ENCODE peak calls at places on chromosome 14, in six cellular contexts. One of them, this sample, is unnamed.

GRCh38 chr14:65852689-65853088 is 440.2 kb downstream of the FUT8 start:
- DNase-seq in progenitor cell of endocrine pancreas: no peak
- DNase-seq in H1: no peak
- DNase-seq in activated B cell treated with CpG ODN at 0.5 μM for 24 hours: no peak
- DNase-seq in neural crest cell: no peak
- DNase-seq in lung: no peak
- DNase-seq in this sample: no peak

GRCh38 chr14:22184157-22185025 is 404.6 kb downstream of the DAD1 start:
- DNase-seq in progenitor cell of endocrine pancreas: no peak
- DNase-seq in H1: no peak
- DNase-seq in activated B cell treated with CpG ODN at 0.5 μM for 24 hours: no peak
- DNase-seq in neural crest cell: no peak
- DNase-seq in lung: no peak
- DNase-seq in this sample: no peak

GRCh38 chr14:105146181-105146975 is 22.2 kb downstream of the JAG2 start:
- DNase-seq in progenitor cell of endocrine pancreas: no peak
- DNase-seq in H1: no peak
- DNase-seq in activated B cell treated with CpG ODN at 0.5 μM for 24 hours: no peak
- DNase-seq in neural crest cell: no peak
- DNase-seq in lung: no peak
- DNase-seq in this sample: no peak

GRCh38 chr14:50667491-50668007 is 557 bp downstream of the SAV1 start:
- DNase-seq in progenitor cell of endocrine pancreas: peak; percentile 36
- DNase-seq in H1: no peak
- DNase-seq in activated B cell treated with CpG ODN at 0.5 μM for 24 hours: no peak
- DNase-seq in neural crest cell: no peak
- DNase-seq in lung: peak; percentile 42
- DNase-seq in this sample: no peak

GRCh38 chr14:55752580-55753365 is 172.8 kb downstream of the KTN1 start:
- DNase-seq in progenitor cell of endocrine pancreas: no peak
- DNase-seq in H1: no peak
- DNase-seq in activated B cell treated with CpG ODN at 0.5 μM for 24 hours: no peak
- DNase-seq in neural crest cell: no peak
- DNase-seq in lung: peak; percentile 72
- DNase-seq in this sample: peak; percentile 42

GRCh38 chr14:61581340-61581739 is 114.0 kb upstream of the HIF1A start:
- DNase-seq in progenitor cell of endocrine pancreas: no peak
- DNase-seq in H1: no peak
- DNase-seq in activated B cell treated with CpG ODN at 0.5 μM for 24 hours: no peak
- DNase-seq in neural crest cell: no peak
- DNase-seq in lung: no peak
- DNase-seq in this sample: no peak

GRCh38 chr14:103923863-103924262 is 4.4 kb upstream of the TDRD9 start:
- DNase-seq in progenitor cell of endocrine pancreas: no peak
- DNase-seq in H1: no peak
- DNase-seq in activated B cell treated with CpG ODN at 0.5 μM for 24 hours: no peak
- DNase-seq in neural crest cell: no peak
- DNase-seq in lung: no peak
- DNase-seq in this sample: no peak

GRCh38 chr14:23445773-23446172 is 10.3 kb upstream of the MYH7 start:
- DNase-seq in progenitor cell of endocrine pancreas: no peak
- DNase-seq in H1: no peak
- DNase-seq in activated B cell treated with CpG ODN at 0.5 μM for 24 hours: no peak
- DNase-seq in neural crest cell: no peak
- DNase-seq in lung: no peak
- DNase-seq in this sample: no peak

GRCh38 chr14:106141242-106142220 is 615.1 kb downstream of the TMEM121 start:
- DNase-seq in progenitor cell of endocrine pancreas: no peak
- DNase-seq in H1: no peak
- DNase-seq in activated B cell treated with CpG ODN at 0.5 μM for 24 hours: no peak
- DNase-seq in neural crest cell: no peak
- DNase-seq in lung: no peak
- DNase-seq in this sample: no peak

GRCh38 chr14:23483216-23483854 is 13.8 kb downstream of the NGDN start:
- DNase-seq in progenitor cell of endocrine pancreas: peak; percentile 12
- DNase-seq in H1: no peak
- DNase-seq in activated B cell treated with CpG ODN at 0.5 μM for 24 hours: no peak
- DNase-seq in neural crest cell: peak; percentile 12
- DNase-seq in lung: no peak
- DNase-seq in this sample: no peak

GRCh38 chr14:84770030-84770429 is 759.9 kb upstream of the FLRT2 start:
- DNase-seq in progenitor cell of endocrine pancreas: no peak
- DNase-seq in H1: no peak
- DNase-seq in activated B cell treated with CpG ODN at 0.5 μM for 24 hours: no peak
- DNase-seq in neural crest cell: no peak
- DNase-seq in lung: no peak
- DNase-seq in this sample: no peak

GRCh38 chr14:81521356-81521755 is 12.3 kb downstream of the SEL1L start:
- DNase-seq in progenitor cell of endocrine pancreas: no peak
- DNase-seq in H1: no peak
- DNase-seq in activated B cell treated with CpG ODN at 0.5 μM for 24 hours: no peak
- DNase-seq in neural crest cell: no peak
- DNase-seq in lung: no peak
- DNase-seq in this sample: no peak

GRCh38 chr14:53613404-53614253 is 343.0 kb downstream of the BMP4 start:
- DNase-seq in progenitor cell of endocrine pancreas: peak; percentile 25
- DNase-seq in H1: no peak
- DNase-seq in activated B cell treated with CpG ODN at 0.5 μM for 24 hours: peak; percentile 59
- DNase-seq in neural crest cell: no peak
- DNase-seq in lung: no peak
- DNase-seq in this sample: no peak

GRCh38 chr14:51969852-51970251 is 19.5 kb upstream of the RTRAF start:
- DNase-seq in progenitor cell of endocrine pancreas: no peak
- DNase-seq in H1: no peak
- DNase-seq in activated B cell treated with CpG ODN at 0.5 μM for 24 hours: no peak
- DNase-seq in neural crest cell: no peak
- DNase-seq in lung: no peak
- DNase-seq in this sample: no peak

GRCh38 chr14:64614992-64615391 is 65.2 kb downstream of the PPP1R36 start:
- DNase-seq in progenitor cell of endocrine pancreas: no peak
- DNase-seq in H1: no peak
- DNase-seq in activated B cell treated with CpG ODN at 0.5 μM for 24 hours: no peak
- DNase-seq in neural crest cell: no peak
- DNase-seq in lung: no peak
- DNase-seq in this sample: no peak

GRCh38 chr14:101055776-101056374 is 152.4 kb upstream of the RTL1 start:
- DNase-seq in progenitor cell of endocrine pancreas: no peak
- DNase-seq in H1: no peak
- DNase-seq in activated B cell treated with CpG ODN at 0.5 μM for 24 hours: no peak
- DNase-seq in neural crest cell: no peak
- DNase-seq in lung: no peak
- DNase-seq in this sample: peak; percentile 54

GRCh38 chr14:100246809-100247428 is 8.0 kb downstream of the YY1 start:
- DNase-seq in progenitor cell of endocrine pancreas: no peak
- DNase-seq in H1: no peak
- DNase-seq in activated B cell treated with CpG ODN at 0.5 μM for 24 hours: no peak
- DNase-seq in neural crest cell: no peak
- DNase-seq in lung: no peak
- DNase-seq in this sample: peak; percentile 53

GRCh38 chr14:88195676-88196075 is 127.4 kb downstream of the KCNK10 start:
- DNase-seq in progenitor cell of endocrine pancreas: no peak
- DNase-seq in H1: no peak
- DNase-seq in activated B cell treated with CpG ODN at 0.5 μM for 24 hours: no peak
- DNase-seq in neural crest cell: peak; percentile 21
- DNase-seq in lung: no peak
- DNase-seq in this sample: no peak

GRCh38 chr14:89310211-89310610 is 106.8 kb downstream of the FOXN3 start:
- DNase-seq in progenitor cell of endocrine pancreas: no peak
- DNase-seq in H1: no peak
- DNase-seq in activated B cell treated with CpG ODN at 0.5 μM for 24 hours: no peak
- DNase-seq in neural crest cell: no peak
- DNase-seq in lung: no peak
- DNase-seq in this sample: no peak

GRCh38 chr14:102917469-102918211 is 4.8 kb upstream of the AMN start:
- DNase-seq in progenitor cell of endocrine pancreas: peak; percentile 42
- DNase-seq in H1: peak; percentile 38
- DNase-seq in activated B cell treated with CpG ODN at 0.5 μM for 24 hours: peak; percentile 64
- DNase-seq in neural crest cell: peak; percentile 57
- DNase-seq in lung: no peak
- DNase-seq in this sample: no peak

GRCh38 chr14:72522847-72523246 is 371.1 kb downstream of the DPF3 start:
- DNase-seq in progenitor cell of endocrine pancreas: no peak
- DNase-seq in H1: no peak
- DNase-seq in activated B cell treated with CpG ODN at 0.5 μM for 24 hours: no peak
- DNase-seq in neural crest cell: no peak
- DNase-seq in lung: no peak
- DNase-seq in this sample: no peak

GRCh38 chr14:23056257-23056955 is 914 bp downstream of the CDH24 start:
- DNase-seq in progenitor cell of endocrine pancreas: peak; percentile 69
- DNase-seq in H1: no peak
- DNase-seq in activated B cell treated with CpG ODN at 0.5 μM for 24 hours: peak; percentile 64
- DNase-seq in neural crest cell: peak; percentile 74
- DNase-seq in lung: peak; percentile 60
- DNase-seq in this sample: peak; percentile 53

GRCh38 chr14:70422538-70422937 is 5.6 kb upstream of the SYNJ2BP start:
- DNase-seq in progenitor cell of endocrine pancreas: no peak
- DNase-seq in H1: no peak
- DNase-seq in activated B cell treated with CpG ODN at 0.5 μM for 24 hours: no peak
- DNase-seq in neural crest cell: no peak
- DNase-seq in lung: no peak
- DNase-seq in this sample: no peak

GRCh38 chr14:79040742-79041249 is 870.6 kb downstream of the NRXN3 start:
- DNase-seq in progenitor cell of endocrine pancreas: no peak
- DNase-seq in H1: no peak
- DNase-seq in activated B cell treated with CpG ODN at 0.5 μM for 24 hours: no peak
- DNase-seq in neural crest cell: no peak
- DNase-seq in lung: no peak
- DNase-seq in this sample: no peak

GRCh38 chr14:60647081-60647836 is 2.0 kb downstream of the SIX1 start:
- DNase-seq in progenitor cell of endocrine pancreas: no peak
- DNase-seq in H1: no peak
- DNase-seq in activated B cell treated with CpG ODN at 0.5 μM for 24 hours: no peak
- DNase-seq in neural crest cell: no peak
- DNase-seq in lung: no peak
- DNase-seq in this sample: peak; percentile 48

GRCh38 chr14:41662780-41663477 is 56.3 kb downstream of the LRFN5 start:
- DNase-seq in progenitor cell of endocrine pancreas: no peak
- DNase-seq in H1: no peak
- DNase-seq in activated B cell treated with CpG ODN at 0.5 μM for 24 hours: no peak
- DNase-seq in neural crest cell: no peak
- DNase-seq in lung: no peak
- DNase-seq in this sample: no peak

GRCh38 chr14:86999076-86999475 is 993.9 kb downstream of the GALC start:
- DNase-seq in progenitor cell of endocrine pancreas: no peak
- DNase-seq in H1: no peak
- DNase-seq in activated B cell treated with CpG ODN at 0.5 μM for 24 hours: no peak
- DNase-seq in neural crest cell: no peak
- DNase-seq in lung: no peak
- DNase-seq in this sample: peak; percentile 10

GRCh38 chr14:61252354-61253063 is 28.6 kb downstream of the TMEM30B start:
- DNase-seq in progenitor cell of endocrine pancreas: peak; percentile 54
- DNase-seq in H1: peak; percentile 65
- DNase-seq in activated B cell treated with CpG ODN at 0.5 μM for 24 hours: no peak
- DNase-seq in neural crest cell: peak; percentile 62
- DNase-seq in lung: peak; percentile 74
- DNase-seq in this sample: peak; percentile 95

GRCh38 chr14:54251356-54251755 is 145.5 kb upstream of the CDKN3 start:
- DNase-seq in progenitor cell of endocrine pancreas: no peak
- DNase-seq in H1: no peak
- DNase-seq in activated B cell treated with CpG ODN at 0.5 μM for 24 hours: no peak
- DNase-seq in neural crest cell: no peak
- DNase-seq in lung: no peak
- DNase-seq in this sample: no peak

GRCh38 chr14:38047518-38047917 is 160.2 kb upstream of the SSTR1 start:
- DNase-seq in progenitor cell of endocrine pancreas: no peak
- DNase-seq in H1: no peak
- DNase-seq in activated B cell treated with CpG ODN at 0.5 μM for 24 hours: no peak
- DNase-seq in neural crest cell: no peak
- DNase-seq in lung: no peak
- DNase-seq in this sample: no peak

GRCh38 chr14:75084513-75084912 is 15.1 kb downstream of the ZC2HC1C start:
- DNase-seq in progenitor cell of endocrine pancreas: no peak
- DNase-seq in H1: no peak
- DNase-seq in activated B cell treated with CpG ODN at 0.5 μM for 24 hours: no peak
- DNase-seq in neural crest cell: no peak
- DNase-seq in lung: no peak
- DNase-seq in this sample: no peak
- TF ChIP-seq CTCF in progenitor cell of endocrine pancreas: no peak
- TF ChIP-seq CTCF in H1: no peak
- TF ChIP-seq CTCF in activated B cell treated with CpG ODN at 0.5 μM for 24 hours: no peak
- TF ChIP-seq CTCF in neural crest cell: no peak
- TF ChIP-seq CTCF in lung: no peak
- TF ChIP-seq CTCF in this sample: peak; percentile 43

DNA sequence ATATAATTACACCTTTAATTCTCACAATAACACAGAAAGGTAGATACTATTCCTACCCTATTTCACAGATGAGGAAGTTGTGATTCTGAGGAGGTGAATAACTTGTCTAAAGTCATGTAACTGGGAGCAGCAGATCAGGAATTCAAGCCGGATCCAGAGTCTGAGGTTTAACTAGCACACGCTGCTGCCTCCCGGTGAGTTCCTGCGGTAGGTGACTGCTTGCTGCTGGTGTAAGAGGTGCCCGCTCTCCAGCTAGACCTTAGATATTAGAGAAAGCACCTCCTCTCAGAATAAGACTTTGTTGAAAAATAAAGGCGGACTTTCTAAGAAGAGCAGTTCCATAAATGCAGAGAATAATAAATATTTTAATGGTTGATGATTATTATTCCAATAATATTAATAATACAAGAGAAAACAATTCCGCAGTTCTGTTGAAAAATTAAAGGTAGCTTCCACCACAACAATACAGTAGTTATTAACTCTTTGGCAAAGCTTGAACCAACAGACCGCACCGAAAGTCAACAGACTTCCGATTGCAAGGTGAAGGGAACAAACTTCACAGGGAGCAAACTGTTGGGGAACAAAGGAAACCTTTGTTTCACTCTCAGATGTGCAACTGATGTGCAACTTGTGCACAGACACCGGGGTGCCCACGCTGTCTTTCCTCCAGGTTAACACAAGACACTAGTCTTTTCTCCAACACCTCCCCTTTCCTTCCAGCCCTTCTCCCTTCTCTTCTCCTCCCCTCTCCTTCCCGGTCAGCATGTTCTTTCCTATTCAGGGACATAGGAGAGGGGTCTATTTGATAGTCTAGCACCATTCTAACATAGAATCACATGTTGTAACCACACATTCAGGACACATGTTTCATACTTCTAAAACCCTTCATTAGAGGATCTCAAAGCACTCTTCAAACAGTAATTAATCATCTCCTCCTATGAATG is 73.2 kb upstream of the EGLN3 start:
- DNase-seq in progenitor cell of endocrine pancreas: no peak
- DNase-seq in H1: no peak
- DNase-seq in activated B cell treated with CpG ODN at 0.5 μM for 24 hours: no peak
- DNase-seq in neural crest cell: no peak
- DNase-seq in lung: no peak
- DNase-seq in this sample: no peak
- TF ChIP-seq CTCF in progenitor cell of endocrine pancreas: no peak
- TF ChIP-seq CTCF in H1: no peak
- TF ChIP-seq CTCF in activated B cell treated with CpG ODN at 0.5 μM for 24 hours: no peak
- TF ChIP-seq CTCF in neural crest cell: no peak
- TF ChIP-seq CTCF in lung: no peak
- TF ChIP-seq CTCF in this sample: no peak

GRCh38 chr14:28774764-28775738 is 8.5 kb downstream of the FOXG1 start:
- DNase-seq in progenitor cell of endocrine pancreas: no peak
- DNase-seq in H1: no peak
- DNase-seq in activated B cell treated with CpG ODN at 0.5 μM for 24 hours: no peak
- DNase-seq in neural crest cell: no peak
- DNase-seq in lung: no peak
- DNase-seq in this sample: no peak
- TF ChIP-seq CTCF in progenitor cell of endocrine pancreas: no peak
- TF ChIP-seq CTCF in H1: no peak
- TF ChIP-seq CTCF in activated B cell treated with CpG ODN at 0.5 μM for 24 hours: no peak
- TF ChIP-seq CTCF in neural crest cell: no peak
- TF ChIP-seq CTCF in lung: no peak
- TF ChIP-seq CTCF in this sample: no peak

GRCh38 chr14:34562776-34563150 is 23.3 kb upstream of the EAPP start:
- DNase-seq in progenitor cell of endocrine pancreas: no peak
- DNase-seq in H1: no peak
- DNase-seq in activated B cell treated with CpG ODN at 0.5 μM for 24 hours: no peak
- DNase-seq in neural crest cell: no peak
- DNase-seq in lung: no peak
- DNase-seq in this sample: no peak
- TF ChIP-seq CTCF in progenitor cell of endocrine pancreas: no peak
- TF ChIP-seq CTCF in H1: no peak
- TF ChIP-seq CTCF in activated B cell treated with CpG ODN at 0.5 μM for 24 hours: no peak
- TF ChIP-seq CTCF in neural crest cell: no peak
- TF ChIP-seq CTCF in lung: no peak
- TF ChIP-seq CTCF in this sample: no peak